ENCODE peak calls at places on chromosomes 6 and 20, in four cellular contexts. A is GM12878, Y is HepG2, D is K562. F is an unnamed sample.

GRCh38 chr20:44199877-44200276 is 10.7 kb downstream of the OSER1 start:
- DNase-seq in A (no peak), Y (no peak), D (no peak), F (no peak)

GRCh38 chr6:91509711-91510110 is 922.8 kb upstream of the MAP3K7 start:
- DNase-seq in Y (no peak), D (no peak), A (no peak), F (no peak)

GRCh38 chr6:98118357-98119045 is 715.9 kb upstream of the POU3F2 start:
- DNase-seq in D (no peak), Y (no peak), A (no peak), F (no peak)

GRCh38 chr6:106134087-106134770 is 48.1 kb downstream of the PRDM1 start:
- DNase-seq in A (no peak), D (no peak), Y (no peak), F (no peak)

GRCh38 chr20:44603327-44603726 is 20.9 kb downstream of the PKIG start:
- DNase-seq in Y (peak), D (peak), A (no peak), F (peak)

GRCh38 chr20:24364464-24364863 is 105.0 kb upstream of the SYNDIG1 start:
- DNase-seq in A (no peak), D (no peak), Y (no peak), F (no peak)

GRCh38 chr6:14221564-14222297 is 104.2 kb downstream of the CD83 start:
- DNase-seq in Y (no peak), A (no peak), D (no peak), F (no peak)

GRCh38 chr20:2967841-2968240 is 75.6 kb upstream of the GNRH2 start:
- DNase-seq in Y (no peak), A (no peak), D (no peak), F (no peak)

GRCh38 chr6:49668083-49668511 is 31.5 kb upstream of the RHAG start:
- DNase-seq in Y (no peak), A (no peak), D (no peak), F (no peak)

GRCh38 chr6:15358579-15359327 is 112.9 kb downstream of the JARID2 start:
- DNase-seq in Y (no peak), A (peak), D (peak), F (no peak)

GRCh38 chr20:58511364-58511763 is 3.8 kb downstream of the APCDD1L start:
- DNase-seq in A (no peak), Y (no peak), D (no peak), F (no peak)

GRCh38 chr20:20763652-20764051 is 51.2 kb upstream of the RALGAPA2 start:
- DNase-seq in D (no peak), A (no peak), Y (no peak), F (no peak)

GRCh38 chr20:3248167-3248992 is 9.4 kb upstream of the SLC4A11 start:
- DNase-seq in A (no peak), D (peak), Y (no peak), F (peak)

GRCh38 chr20:3276400-3277015 is 37.5 kb upstream of the SLC4A11 start:
- DNase-seq in D (peak), Y (peak), A (no peak), F (peak)

GRCh38 chr6:829646-830045 is 136.7 kb upstream of the EXOC2 start:
- DNase-seq in D (no peak), A (no peak), Y (no peak), F (no peak)

GRCh38 chr6:139895205-139895793 is 520.9 kb upstream of the CITED2 start:
- DNase-seq in Y (no peak), A (no peak), D (no peak), F (no peak)

GRCh38 chr6:106165885-106166485 is 79.8 kb downstream of the PRDM1 start:
- DNase-seq in Y (peak), A (no peak), D (no peak), F (no peak)

GRCh38 chr6:113921299-113921904 is 49.5 kb downstream of the HDAC2 start:
- DNase-seq in Y (no peak), A (no peak), D (peak), F (no peak)

GRCh38 chr20:39264506-39265172 is 302.5 kb downstream of the DHX35 start:
- DNase-seq in D (peak), Y (peak), A (no peak), F (peak)

GRCh38 chr20:44582321-44583025 is at the start of gene PKIG:
- DNase-seq in A (no peak), D (peak), Y (no peak), F (no peak)

GRCh38 chr6:138455746-138456392 is 43.4 kb downstream of the NHSL1 start:
- DNase-seq in D (no peak), Y (no peak), A (peak), F (no peak)

GRCh38 chr6:146269482-146269881 is 240.6 kb downstream of the GRM1 start:
- DNase-seq in D (no peak), Y (no peak), A (no peak), F (peak)

GRCh38 chr6:137851669-137852068 is 15.4 kb upstream of the TNFAIP3 start:
- DNase-seq in A (no peak), D (no peak), Y (no peak), F (no peak)

GRCh38 chr20:63061701-63062100 is 54.9 kb upstream of the BHLHE23 start:
- DNase-seq in Y (no peak), D (no peak), A (no peak), F (no peak)

GRCh38 chr6:151959086-151959485 is 151.6 kb downstream of the ESR1 start:
- DNase-seq in Y (no peak), D (no peak), A (no peak), F (no peak)

GRCh38 chr6:34566830-34567546 is 10.9 kb upstream of the SPDEF start:
- DNase-seq in Y (peak), A (no peak), D (no peak), F (no peak)

GRCh38 chr20:41275181-41275793 is 42.2 kb downstream of the ZHX3 start:
- DNase-seq in D (no peak), A (no peak), Y (no peak), F (no peak)

GRCh38 chr6:14951704-14952103 is 294.2 kb upstream of the JARID2 start:
- DNase-seq in D (no peak), A (no peak), Y (no peak), F (no peak)

GRCh38 chr6:38671885-38672467 is 31.0 kb downstream of the GLO1 start:
- DNase-seq in A (peak), Y (peak), D (peak), F (no peak)

GRCh38 chr20:37539956-37540455 is 12.3 kb upstream of the BLCAP start:
- DNase-seq in Y (no peak), A (no peak), D (peak), F (no peak)
- TF ChIP-seq CREM in Y (no peak), A (no peak), D (no peak), F (no peak)

GRCh38 chr6:134119481-134119880 is 67.1 kb upstream of the SLC2A12 start:
- DNase-seq in Y (no peak), D (no peak), A (no peak), F (no peak)
- TF ChIP-seq CBFB in Y (no peak), D (no peak), A (no peak), F (no peak)

GRCh38 chr20:8461186-8461585 is 329.1 kb downstream of the PLCB1 start:
- DNase-seq in D (no peak), A (no peak), Y (no peak), F (no peak)

DNA sequence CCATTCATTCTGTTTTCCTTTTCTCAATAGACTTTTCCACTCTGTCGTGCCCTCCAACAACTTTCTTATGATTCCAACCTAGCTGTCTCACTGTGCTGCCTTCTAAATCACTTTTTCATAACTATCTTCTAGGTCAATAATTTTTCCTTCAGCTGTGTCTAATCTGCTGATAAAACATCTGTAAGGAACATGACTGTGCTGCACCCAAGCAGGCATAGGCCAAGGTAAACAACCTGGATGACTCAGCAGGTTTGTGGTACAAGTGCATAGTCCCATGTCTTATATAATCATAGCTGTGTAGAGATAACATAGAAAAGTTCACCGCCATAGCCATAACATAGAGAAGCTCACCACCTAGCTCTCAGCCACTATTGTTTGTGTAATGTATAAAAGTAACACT is 332.3 kb downstream of the PLCB1 start:
- DNase-seq in D (no peak), A (no peak), Y (peak), F (no peak)
- TF ChIP-seq CREM in D (no peak), A (no peak), Y (no peak), F (no peak)

GRCh38 chr6:45105170-45105820 is 222.8 kb upstream of the RUNX2 start:
- DNase-seq in A (no peak), D (no peak), Y (no peak), F (no peak)
- TF ChIP-seq CBFB in A (no peak), D (no peak), Y (no peak), F (no peak)

GRCh38 chr6:90074161-90074560 is 179.9 kb downstream of the GJA10 start:
- DNase-seq in A (no peak), D (no peak), Y (peak), F (no peak)

GRCh38 chr6:90076471-90076870 is 182.2 kb downstream of the GJA10 start:
- DNase-seq in Y (no peak), D (no peak), A (no peak), F (no peak)

GRCh38 chr6:90072501-90072900 is 178.2 kb downstream of the GJA10 start:
- DNase-seq in Y (no peak), D (no peak), A (no peak), F (no peak)

GRCh38 chr6:90068835-90069478 is 174.7 kb downstream of the GJA10 start:
- DNase-seq in A (no peak), Y (no peak), D (peak), F (no peak)

GRCh38 chr6:90072961-90073464 is 178.7 kb downstream of the GJA10 start:
- DNase-seq in A (no peak), Y (no peak), D (no peak), F (no peak)
- TF ChIP-seq CREM in A (no peak), Y (no peak), D (no peak), F (no peak)

DNA sequence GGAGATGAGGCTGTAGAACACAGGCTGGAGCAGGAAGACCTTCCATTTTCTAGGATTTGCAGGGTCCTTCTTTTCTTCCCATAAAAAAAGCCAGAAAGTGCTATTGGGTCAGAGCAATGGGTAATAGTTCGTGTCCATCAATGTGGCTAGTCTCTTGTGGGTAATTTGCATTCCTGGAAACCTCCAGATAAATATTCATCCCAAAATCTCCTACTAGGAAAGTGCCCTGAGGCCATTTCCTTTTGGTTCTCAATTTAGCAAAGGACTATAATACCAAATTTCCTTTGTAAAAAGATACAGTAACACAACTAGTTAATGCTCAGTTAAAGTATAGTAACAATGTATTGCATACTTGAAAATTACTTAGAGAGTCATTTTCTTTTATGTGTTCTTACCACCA is 138.1 kb upstream of the TAB2 start:
- DNase-seq in A (no peak), D (no peak), Y (no peak), F (no peak)
- TF ChIP-seq CBFB in A (no peak), D (no peak), Y (no peak), F (no peak)

DNA sequence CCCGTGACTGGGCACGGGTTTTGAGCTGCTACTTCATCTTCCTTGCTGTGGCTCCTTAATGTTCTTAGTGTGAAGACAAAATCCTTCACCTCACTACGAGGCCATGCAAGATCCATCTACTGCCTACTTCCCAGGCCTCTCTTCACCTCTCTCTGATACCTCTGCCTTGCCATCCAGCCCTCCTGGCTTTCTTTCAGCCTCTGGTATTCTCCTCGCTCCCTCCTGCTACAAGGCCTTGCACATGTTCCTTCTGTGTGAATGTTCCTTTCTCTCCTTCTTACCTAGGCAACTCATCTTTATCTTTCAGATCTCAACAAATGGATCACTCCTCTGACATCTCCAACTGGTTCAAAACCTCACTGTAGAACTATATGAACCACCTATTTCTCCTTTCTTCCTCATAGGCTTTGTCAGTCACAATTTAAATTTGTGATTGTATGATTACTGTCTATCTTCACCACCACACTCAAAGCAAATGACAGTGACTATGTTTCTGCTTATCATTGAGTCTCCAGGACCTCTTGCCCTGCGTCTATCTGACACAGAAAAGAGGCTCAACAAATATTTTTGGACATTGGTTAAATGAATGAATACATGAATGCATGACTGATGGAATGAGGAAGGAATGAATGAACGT is 19.8 kb downstream of the HEY2 start:
- DNase-seq in D (no peak), A (no peak), Y (no peak), F (no peak)
- TF ChIP-seq CREM in D (no peak), A (no peak), Y (no peak), F (no peak)

GRCh38 chr6:149484733-149485700 is at the start of gene ZC3H12D:
- DNase-seq in Y (peak), D (peak), A (no peak), F (no peak)
- TF ChIP-seq CBFB in Y (peak), D (no peak), A (peak), F (no peak)

GRCh38 chr20:50601511-50602431 is 89.6 kb downstream of the RIPOR3 start:
- DNase-seq in D (peak), Y (no peak), A (no peak), F (no peak)
- TF ChIP-seq CREM in D (no peak), Y (no peak), A (no peak), F (no peak)

GRCh38 chr20:13995841-13996240 is 525 bp downstream of the MACROD2 start:
- DNase-seq in D (no peak), A (no peak), Y (no peak), F (peak)
- TF ChIP-seq CBFB in D (no peak), A (no peak), Y (peak), F (no peak)

F was measured in WTC11.